ENCODE peak calls at places on chromosomes 13 and 19, in eight cellular contexts. A is A549, D is HepG2, Y is WTC11, S is GM12878, Z is K562, Q is HCT116, K is NB4. R is an unnamed sample.

GRCh38 chr13:25879466-25879865 is 172.3 kb downstream of the SHISA2 start:
- DNase-seq in A (no peak), D (no peak), Y (no peak), S (no peak), Z (no peak), Q (no peak), K (no peak), R (no peak)

GRCh38 chr13:46665630-46666482 is 112.9 kb downstream of the LRCH1 start:
- DNase-seq in A (peak; percentile 44), D (peak; percentile 70), Y (no peak), S (no peak), Z (no peak), Q (no peak), K (no peak), R (peak; percentile 29)

GRCh38 chr19:40398417-40399056 is 8.6 kb upstream of the HIPK4 start:
- DNase-seq in A (peak; percentile 57), D (no peak), Y (peak; percentile 92), S (no peak), Z (peak; percentile 94), Q (no peak), K (no peak), R (peak; percentile 78)

GRCh38 chr13:78102121-78102677 is 183.6 kb upstream of the EDNRB start:
- DNase-seq in A (peak; percentile 14), D (no peak), Y (no peak), S (peak; percentile 5), Z (no peak), Q (no peak), K (peak; percentile 63), R (no peak)

GRCh38 chr13:112475889-112476288 is 99.7 kb downstream of the SPACA7 start:
- DNase-seq in A (no peak), D (no peak), Y (no peak), S (no peak), Z (no peak), Q (no peak), K (no peak), R (no peak)

GRCh38 chr13:102394158-102395053 is 7.4 kb downstream of the FGF14 start:
- DNase-seq in A (peak; percentile 86), D (no peak), Y (peak; percentile 97), S (peak; percentile 47), Z (peak; percentile 77), Q (no peak), K (no peak), R (peak; percentile 95)

GRCh38 chr13:19606737-19607136 is 26.7 kb upstream of the MPHOSPH8 start:
- DNase-seq in A (no peak), D (no peak), Y (no peak), S (no peak), Z (no peak), Q (no peak), K (no peak), R (no peak)

GRCh38 chr13:77388944-77389616 is 62.2 kb upstream of the MYCBP2 start:
- DNase-seq in A (no peak), D (no peak), Y (no peak), S (no peak), Z (no peak), Q (no peak), K (peak; percentile 32), R (no peak)

GRCh38 chr19:40416918-40417713 is 3.9 kb upstream of the PRX start:
- DNase-seq in A (peak; percentile 71), D (peak; percentile 51), Y (no peak), S (no peak), Z (peak; percentile 66), Q (no peak), K (no peak), R (no peak)

GRCh38 chr13:19782049-19782726 is 557 bp downstream of the PSPC1 start:
- DNase-seq in A (peak; percentile 12), D (no peak), Y (peak; percentile 39), S (no peak), Z (peak; percentile 21), Q (no peak), K (peak; percentile 68), R (peak; percentile 71)

GRCh38 chr19:16373539-16373938 is 48.9 kb downstream of the KLF2 start:
- DNase-seq in A (no peak), D (peak; percentile 70), Y (no peak), S (no peak), Z (no peak), Q (no peak), K (no peak), R (no peak)

GRCh38 chr13:100131863-100132574 is 43.1 kb downstream of the PCCA start:
- DNase-seq in A (peak; percentile 63), D (peak; percentile 32), Y (no peak), S (no peak), Z (peak; percentile 45), Q (peak; percentile 45), K (peak; percentile 90), R (peak; percentile 23)

GRCh38 chr13:40776681-40777165 is 5.7 kb upstream of the MRPS31 start:
- DNase-seq in A (no peak), D (no peak), Y (no peak), S (no peak), Z (no peak), Q (no peak), K (peak; percentile 92), R (no peak)

GRCh38 chr19:11265785-11266236 is 3.5 kb upstream of the DOCK6 start:
- DNase-seq in A (peak; percentile 87), D (peak; percentile 93), Y (no peak), S (no peak), Z (peak; percentile 23), Q (peak; percentile 56), K (no peak), R (no peak)

GRCh38 chr19:34666200-34666957 is 10.6 kb downstream of the SCGB2B2 start:
- DNase-seq in A (no peak), D (no peak), Y (no peak), S (no peak), Z (no peak), Q (no peak), K (no peak), R (no peak)

GRCh38 chr19:1584500-1585242 is 8.0 kb downstream of the MBD3 start:
- DNase-seq in A (no peak), D (no peak), Y (no peak), S (no peak), Z (no peak), Q (no peak), K (no peak), R (no peak)

GRCh38 chr13:110110783-110111182 is 196.2 kb downstream of the COL4A1 start:
- DNase-seq in A (no peak), D (no peak), Y (no peak), S (no peak), Z (no peak), Q (no peak), K (no peak), R (no peak)

GRCh38 chr19:19209372-19209771 is 2.4 kb upstream of the NCAN start:
- DNase-seq in A (no peak), D (no peak), Y (no peak), S (no peak), Z (no peak), Q (no peak), K (no peak), R (no peak)

GRCh38 chr13:44237276-44237767 is 136.3 kb upstream of the SERP2 start:
- DNase-seq in A (peak; percentile 60), D (no peak), Y (no peak), S (peak; percentile 19), Z (no peak), Q (no peak), K (peak; percentile 55), R (peak; percentile 24)
- TF ChIP-seq MAX in A (no peak), D (no peak), Y (no peak), S (no peak), Z (no peak), Q (no peak), K (no peak), R (no peak)

DNA sequence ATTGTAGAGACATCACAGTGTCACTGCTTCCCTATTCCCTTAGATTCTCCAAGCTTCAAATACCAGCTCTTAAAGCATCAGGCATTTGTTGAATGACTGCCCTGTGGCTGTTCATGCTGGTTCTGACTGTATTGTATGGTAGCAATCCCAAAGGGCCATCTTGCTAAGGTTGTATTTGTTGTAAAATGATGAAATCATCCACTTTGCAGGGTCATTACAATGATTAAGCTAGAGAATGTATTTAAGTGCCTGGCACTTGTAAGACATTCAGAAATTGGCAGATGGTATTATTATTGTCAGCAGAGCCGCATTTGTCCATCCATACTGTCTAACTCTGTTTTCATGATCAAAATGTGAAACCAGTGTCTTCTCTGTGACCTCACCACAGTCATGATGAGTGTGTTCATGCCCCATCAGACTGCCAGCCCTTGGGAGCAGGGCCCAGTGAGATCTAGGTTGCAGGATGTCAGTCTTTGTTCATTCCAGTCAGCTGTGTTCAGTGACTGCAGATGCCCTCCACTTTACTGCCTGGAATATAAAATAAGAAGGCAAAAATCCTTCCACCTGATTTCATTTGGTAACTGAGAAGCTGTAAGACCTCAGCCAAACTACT is 86.1 kb downstream of the DHRS12 start:
- DNase-seq in A (no peak), D (no peak), Y (no peak), S (no peak), Z (no peak), Q (no peak), K (no peak), R (no peak)
- TF ChIP-seq MAX in A (no peak), D (no peak), Y (no peak), S (no peak), Z (no peak), Q (no peak), K (no peak), R (no peak)

GRCh38 chr13:30569901-30570576 is 47.7 kb upstream of the USPL1 start:
- DNase-seq in A (peak; percentile 73), D (peak; percentile 52), Y (no peak), S (no peak), Z (peak; percentile 5), Q (peak; percentile 66), K (peak; percentile 90), R (no peak)

GRCh38 chr13:30576528-30576927 is 41.2 kb upstream of the USPL1 start:
- DNase-seq in A (no peak), D (peak; percentile 1), Y (no peak), S (no peak), Z (no peak), Q (no peak), K (peak; percentile 57), R (no peak)

GRCh38 chr13:30567072-30567471 is 50.6 kb upstream of the USPL1 start:
- DNase-seq in A (no peak), D (no peak), Y (no peak), S (no peak), Z (no peak), Q (no peak), K (no peak), R (no peak)

GRCh38 chr13:30577381-30577780 is 40.3 kb upstream of the USPL1 start:
- DNase-seq in A (peak; percentile 43), D (peak; percentile 13), Y (no peak), S (peak; percentile 72), Z (no peak), Q (peak; percentile 57), K (peak; percentile 92), R (no peak)

DNA sequence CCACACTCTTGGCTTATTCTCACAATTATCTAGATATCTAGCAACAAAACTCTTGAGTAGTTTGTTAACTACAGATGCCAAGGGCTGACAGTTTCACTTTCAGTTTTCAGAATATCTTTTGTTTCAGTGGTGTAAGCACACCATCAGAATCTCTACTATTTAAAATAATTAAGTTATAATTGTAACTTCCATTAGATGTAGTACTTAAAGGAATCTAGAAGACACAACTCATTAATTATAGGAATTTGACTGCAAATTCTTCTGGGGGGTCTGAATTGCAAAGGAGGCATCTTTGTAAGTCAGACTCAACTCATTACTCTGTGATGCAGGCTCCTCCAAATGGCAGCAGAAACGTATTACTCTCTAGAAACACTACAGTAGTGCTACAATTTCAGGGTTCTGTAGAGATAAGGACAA is 44.9 kb upstream of the USPL1 start:
- DNase-seq in A (peak; percentile 45), D (peak; percentile 12), Y (no peak), S (peak; percentile 28), Z (no peak), Q (no peak), K (peak; percentile 75), R (peak; percentile 15)
- TF ChIP-seq MAX in A (no peak), D (no peak), Y (no peak), S (no peak), Z (no peak), Q (no peak), K (no peak), R (no peak)

GRCh38 chr13:66723606-66724005 is 506.5 kb downstream of the PCDH9 start:
- DNase-seq in A (no peak), D (no peak), Y (no peak), S (no peak), Z (no peak), Q (no peak), K (no peak), R (no peak)
- TF ChIP-seq MAX in A (no peak), D (no peak), Y (no peak), S (no peak), Z (no peak), Q (no peak), K (no peak), R (no peak)

R was measured in SK-N-SH.